ENCODE peak calls at places on chromosomes 5 and 9, in ten cellular contexts. One of them, this sample, is unnamed.

GRCh38 chr9:78439192-78439865 is 142.4 kb downstream of the PSAT1 start:
- DNase-seq in OCI-LY7: peak
- DNase-seq in endothelial cell: peak
- DNase-seq in AG04449: peak
- DNase-seq in B cell: peak
- DNase-seq in astrocyte: peak
- DNase-seq in type B pancreatic cell: peak
- DNase-seq in fibroblast of mammary gland: peak
- DNase-seq in cardiac muscle cell: peak
- DNase-seq in HL-60: peak
- DNase-seq in this sample: peak

GRCh38 chr9:20428976-20429375 is 193.3 kb downstream of the MLLT3 start:
- DNase-seq in OCI-LY7: no peak
- DNase-seq in endothelial cell: no peak
- DNase-seq in AG04449: no peak
- DNase-seq in B cell: no peak
- DNase-seq in astrocyte: no peak
- DNase-seq in type B pancreatic cell: no peak
- DNase-seq in fibroblast of mammary gland: no peak
- DNase-seq in cardiac muscle cell: no peak
- DNase-seq in HL-60: no peak
- DNase-seq in this sample: no peak

GRCh38 chr5:84202136-84202535 is 182.5 kb downstream of the EDIL3 start:
- DNase-seq in OCI-LY7: no peak
- DNase-seq in endothelial cell: no peak
- DNase-seq in AG04449: no peak
- DNase-seq in B cell: no peak
- DNase-seq in astrocyte: peak
- DNase-seq in type B pancreatic cell: no peak
- DNase-seq in fibroblast of mammary gland: no peak
- DNase-seq in cardiac muscle cell: no peak
- DNase-seq in HL-60: no peak
- DNase-seq in this sample: no peak

GRCh38 chr9:131728961-131729360 is 10.9 kb downstream of the RAPGEF1 start:
- DNase-seq in OCI-LY7: peak
- DNase-seq in endothelial cell: no peak
- DNase-seq in AG04449: no peak
- DNase-seq in B cell: peak
- DNase-seq in astrocyte: no peak
- DNase-seq in type B pancreatic cell: no peak
- DNase-seq in fibroblast of mammary gland: no peak
- DNase-seq in cardiac muscle cell: peak
- DNase-seq in HL-60: peak
- DNase-seq in this sample: peak

GRCh38 chr5:102523541-102524175 is 24.9 kb upstream of the SLCO6A1 start:
- DNase-seq in OCI-LY7: peak
- DNase-seq in endothelial cell: no peak
- DNase-seq in AG04449: no peak
- DNase-seq in B cell: no peak
- DNase-seq in astrocyte: no peak
- DNase-seq in type B pancreatic cell: no peak
- DNase-seq in fibroblast of mammary gland: no peak
- DNase-seq in cardiac muscle cell: no peak
- DNase-seq in HL-60: peak
- DNase-seq in this sample: no peak

GRCh38 chr9:21684831-21685362 is 117.5 kb upstream of the MTAP start:
- DNase-seq in OCI-LY7: no peak
- DNase-seq in endothelial cell: no peak
- DNase-seq in AG04449: no peak
- DNase-seq in B cell: no peak
- DNase-seq in astrocyte: peak
- DNase-seq in type B pancreatic cell: no peak
- DNase-seq in fibroblast of mammary gland: peak
- DNase-seq in cardiac muscle cell: no peak
- DNase-seq in HL-60: no peak
- DNase-seq in this sample: no peak

GRCh38 chr9:109455861-109456260 is 42.2 kb downstream of the PTPN3 start:
- DNase-seq in OCI-LY7: no peak
- DNase-seq in endothelial cell: no peak
- DNase-seq in AG04449: no peak
- DNase-seq in B cell: no peak
- DNase-seq in astrocyte: no peak
- DNase-seq in type B pancreatic cell: no peak
- DNase-seq in fibroblast of mammary gland: no peak
- DNase-seq in cardiac muscle cell: no peak
- DNase-seq in HL-60: no peak
- DNase-seq in this sample: no peak

GRCh38 chr5:41843456-41844112 is 26.6 kb downstream of the OXCT1 start:
- DNase-seq in OCI-LY7: peak
- DNase-seq in endothelial cell: peak
- DNase-seq in AG04449: peak
- DNase-seq in B cell: no peak
- DNase-seq in astrocyte: peak
- DNase-seq in type B pancreatic cell: no peak
- DNase-seq in fibroblast of mammary gland: peak
- DNase-seq in cardiac muscle cell: peak
- DNase-seq in HL-60: peak
- DNase-seq in this sample: no peak

GRCh38 chr9:125847735-125848134 is 100.6 kb downstream of the PBX3 start:
- DNase-seq in OCI-LY7: no peak
- DNase-seq in endothelial cell: no peak
- DNase-seq in AG04449: no peak
- DNase-seq in B cell: no peak
- DNase-seq in astrocyte: no peak
- DNase-seq in type B pancreatic cell: no peak
- DNase-seq in fibroblast of mammary gland: no peak
- DNase-seq in cardiac muscle cell: no peak
- DNase-seq in HL-60: no peak
- DNase-seq in this sample: no peak

GRCh38 chr9:132823370-132824144 is 54.5 kb downstream of the AK8 start:
- DNase-seq in OCI-LY7: peak
- DNase-seq in endothelial cell: no peak
- DNase-seq in AG04449: no peak
- DNase-seq in B cell: no peak
- DNase-seq in astrocyte: no peak
- DNase-seq in type B pancreatic cell: no peak
- DNase-seq in fibroblast of mammary gland: no peak
- DNase-seq in cardiac muscle cell: no peak
- DNase-seq in HL-60: no peak
- DNase-seq in this sample: no peak
- TF ChIP-seq CTCF in OCI-LY7: no peak
- TF ChIP-seq CTCF in endothelial cell: no peak
- TF ChIP-seq CTCF in AG04449: no peak
- TF ChIP-seq CTCF in B cell: no peak
- TF ChIP-seq CTCF in astrocyte: no peak
- TF ChIP-seq CTCF in type B pancreatic cell: no peak
- TF ChIP-seq CTCF in fibroblast of mammary gland: no peak
- TF ChIP-seq CTCF in cardiac muscle cell: no peak
- TF ChIP-seq CTCF in HL-60: no peak
- TF ChIP-seq CTCF in this sample: no peak

DNA sequence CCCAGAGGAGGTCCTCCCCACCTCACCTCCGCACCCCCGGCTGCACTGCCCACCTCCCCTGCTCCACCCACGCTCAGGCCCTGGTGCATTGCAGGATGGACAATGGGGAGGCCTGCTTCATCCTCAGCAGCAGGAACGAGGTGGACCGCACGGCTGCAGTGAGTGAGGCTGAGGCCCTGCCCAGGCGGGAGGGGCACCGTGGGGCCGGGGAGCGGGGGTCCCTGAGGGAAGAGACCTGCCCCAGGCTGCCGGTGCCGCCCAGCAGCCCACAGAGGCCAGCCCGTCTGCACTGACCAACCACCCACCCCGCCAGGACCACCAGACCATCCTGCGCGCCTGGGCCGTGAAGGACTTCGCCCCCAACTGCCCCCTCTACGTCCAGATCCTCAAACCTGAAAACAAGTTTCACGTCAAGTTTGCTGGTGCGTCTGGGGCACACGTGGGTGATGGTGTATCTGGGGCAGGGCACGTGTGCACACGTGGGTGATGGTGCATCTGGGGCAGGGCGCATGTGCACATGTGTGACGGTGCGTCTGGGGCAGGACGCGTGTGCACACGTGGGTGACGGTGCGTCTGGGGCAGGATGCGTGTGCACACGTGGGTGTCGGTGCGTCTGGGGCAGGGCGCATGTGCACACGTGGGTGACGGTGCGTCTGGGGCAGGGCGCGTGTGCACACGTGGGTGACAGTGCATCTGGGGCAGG is 66.7 kb downstream of the KCNT1 start:
- DNase-seq in OCI-LY7: no peak
- DNase-seq in endothelial cell: no peak
- DNase-seq in AG04449: no peak
- DNase-seq in B cell: no peak
- DNase-seq in astrocyte: no peak
- DNase-seq in type B pancreatic cell: no peak
- DNase-seq in fibroblast of mammary gland: no peak
- DNase-seq in cardiac muscle cell: no peak
- DNase-seq in HL-60: no peak
- DNase-seq in this sample: no peak
- TF ChIP-seq CTCF in OCI-LY7: no peak
- TF ChIP-seq CTCF in endothelial cell: no peak
- TF ChIP-seq CTCF in AG04449: no peak
- TF ChIP-seq CTCF in B cell: no peak
- TF ChIP-seq CTCF in astrocyte: no peak
- TF ChIP-seq CTCF in type B pancreatic cell: no peak
- TF ChIP-seq CTCF in fibroblast of mammary gland: no peak
- TF ChIP-seq CTCF in cardiac muscle cell: no peak
- TF ChIP-seq CTCF in HL-60: no peak
- TF ChIP-seq CTCF in this sample: no peak

DNA sequence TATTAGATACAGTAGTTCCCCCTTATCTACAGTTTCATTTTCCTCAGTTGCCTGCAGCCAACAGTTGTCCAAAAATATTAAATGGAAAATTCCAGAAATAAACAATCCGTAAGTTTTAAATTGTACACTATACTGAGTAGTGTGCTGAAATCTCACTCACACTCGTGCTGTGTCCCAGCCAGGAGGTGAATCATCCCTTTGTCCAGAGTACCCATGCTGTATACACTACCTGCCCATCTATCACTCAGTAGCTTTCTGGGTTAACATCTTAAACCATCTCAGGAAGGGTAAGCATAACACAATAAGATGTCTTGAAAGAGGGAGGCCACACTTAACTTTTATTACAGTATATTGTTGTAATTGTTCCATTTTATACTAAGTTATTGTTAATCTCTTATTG is 31.7 kb upstream of the DNAH5 start:
- DNase-seq in OCI-LY7: no peak
- DNase-seq in endothelial cell: no peak
- DNase-seq in AG04449: no peak
- DNase-seq in B cell: no peak
- DNase-seq in astrocyte: no peak
- DNase-seq in type B pancreatic cell: no peak
- DNase-seq in fibroblast of mammary gland: no peak
- DNase-seq in cardiac muscle cell: no peak
- DNase-seq in HL-60: no peak
- DNase-seq in this sample: no peak
- TF ChIP-seq CTCF in OCI-LY7: no peak
- TF ChIP-seq CTCF in endothelial cell: no peak
- TF ChIP-seq CTCF in AG04449: no peak
- TF ChIP-seq CTCF in B cell: no peak
- TF ChIP-seq CTCF in astrocyte: no peak
- TF ChIP-seq CTCF in type B pancreatic cell: no peak
- TF ChIP-seq CTCF in fibroblast of mammary gland: no peak
- TF ChIP-seq CTCF in cardiac muscle cell: no peak
- TF ChIP-seq CTCF in HL-60: no peak
- TF ChIP-seq CTCF in this sample: no peak

GRCh38 chr9:122950263-122950662 is 9.4 kb downstream of the RABGAP1 start:
- DNase-seq in OCI-LY7: no peak
- DNase-seq in endothelial cell: no peak
- DNase-seq in AG04449: no peak
- DNase-seq in B cell: no peak
- DNase-seq in astrocyte: no peak
- DNase-seq in type B pancreatic cell: no peak
- DNase-seq in fibroblast of mammary gland: no peak
- DNase-seq in cardiac muscle cell: no peak
- DNase-seq in HL-60: no peak
- DNase-seq in this sample: no peak
- TF ChIP-seq CTCF in OCI-LY7: no peak
- TF ChIP-seq CTCF in endothelial cell: no peak
- TF ChIP-seq CTCF in AG04449: no peak
- TF ChIP-seq CTCF in B cell: no peak
- TF ChIP-seq CTCF in astrocyte: no peak
- TF ChIP-seq CTCF in type B pancreatic cell: no peak
- TF ChIP-seq CTCF in fibroblast of mammary gland: no peak
- TF ChIP-seq CTCF in cardiac muscle cell: no peak
- TF ChIP-seq CTCF in HL-60: no peak
- TF ChIP-seq CTCF in this sample: no peak

GRCh38 chr5:151002250-151002649 is 18.1 kb upstream of the GPX3 start:
- DNase-seq in OCI-LY7: peak
- DNase-seq in endothelial cell: no peak
- DNase-seq in AG04449: no peak
- DNase-seq in B cell: no peak
- DNase-seq in astrocyte: peak
- DNase-seq in type B pancreatic cell: no peak
- DNase-seq in fibroblast of mammary gland: peak
- DNase-seq in cardiac muscle cell: peak
- DNase-seq in HL-60: no peak
- DNase-seq in this sample: no peak
- TF ChIP-seq CTCF in OCI-LY7: peak
- TF ChIP-seq CTCF in endothelial cell: no peak
- TF ChIP-seq CTCF in AG04449: peak
- TF ChIP-seq CTCF in B cell: no peak
- TF ChIP-seq CTCF in astrocyte: peak
- TF ChIP-seq CTCF in type B pancreatic cell: peak
- TF ChIP-seq CTCF in fibroblast of mammary gland: peak
- TF ChIP-seq CTCF in cardiac muscle cell: peak
- TF ChIP-seq CTCF in HL-60: no peak
- TF ChIP-seq CTCF in this sample: no peak

GRCh38 chr5:134851307-134851923 is 5.6 kb downstream of the C5orf24 start:
- DNase-seq in OCI-LY7: peak
- DNase-seq in endothelial cell: no peak
- DNase-seq in AG04449: no peak
- DNase-seq in B cell: no peak
- DNase-seq in astrocyte: peak
- DNase-seq in type B pancreatic cell: no peak
- DNase-seq in fibroblast of mammary gland: peak
- DNase-seq in cardiac muscle cell: no peak
- DNase-seq in HL-60: peak
- DNase-seq in this sample: no peak

DNA sequence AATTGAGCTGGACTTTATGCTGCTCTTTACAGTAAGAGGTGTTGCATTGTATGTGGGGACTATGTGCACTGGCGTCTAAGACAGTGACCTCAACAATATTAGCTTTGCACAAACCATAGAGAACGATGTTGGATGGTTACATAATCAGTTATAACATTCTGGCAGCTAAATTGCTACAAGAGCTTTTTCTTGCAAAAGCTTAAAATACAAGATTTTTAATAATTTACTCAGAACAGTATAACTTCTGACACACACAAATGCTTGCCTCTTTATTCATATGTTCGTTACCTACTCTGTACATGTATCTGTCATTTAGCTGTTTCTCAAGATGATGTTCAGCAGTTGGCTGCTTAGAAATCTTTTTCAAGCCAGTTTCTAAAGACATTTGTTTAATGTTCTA is 11.6 kb downstream of the C5orf24 start:
- DNase-seq in OCI-LY7: no peak
- DNase-seq in endothelial cell: no peak
- DNase-seq in AG04449: no peak
- DNase-seq in B cell: no peak
- DNase-seq in astrocyte: no peak
- DNase-seq in type B pancreatic cell: no peak
- DNase-seq in fibroblast of mammary gland: no peak
- DNase-seq in cardiac muscle cell: no peak
- DNase-seq in HL-60: no peak
- DNase-seq in this sample: no peak
- TF ChIP-seq CTCF in OCI-LY7: no peak
- TF ChIP-seq CTCF in endothelial cell: no peak
- TF ChIP-seq CTCF in AG04449: no peak
- TF ChIP-seq CTCF in B cell: no peak
- TF ChIP-seq CTCF in astrocyte: no peak
- TF ChIP-seq CTCF in type B pancreatic cell: no peak
- TF ChIP-seq CTCF in fibroblast of mammary gland: no peak
- TF ChIP-seq CTCF in cardiac muscle cell: no peak
- TF ChIP-seq CTCF in HL-60: no peak
- TF ChIP-seq CTCF in this sample: no peak

GRCh38 chr9:104276709-104277245 is 182.7 kb downstream of the SMC2 start:
- DNase-seq in OCI-LY7: no peak
- DNase-seq in endothelial cell: no peak
- DNase-seq in AG04449: no peak
- DNase-seq in B cell: no peak
- DNase-seq in astrocyte: peak
- DNase-seq in type B pancreatic cell: no peak
- DNase-seq in fibroblast of mammary gland: peak
- DNase-seq in cardiac muscle cell: no peak
- DNase-seq in HL-60: no peak
- DNase-seq in this sample: no peak
- TF ChIP-seq CTCF in OCI-LY7: no peak
- TF ChIP-seq CTCF in endothelial cell: no peak
- TF ChIP-seq CTCF in AG04449: no peak
- TF ChIP-seq CTCF in B cell: no peak
- TF ChIP-seq CTCF in astrocyte: no peak
- TF ChIP-seq CTCF in type B pancreatic cell: no peak
- TF ChIP-seq CTCF in fibroblast of mammary gland: no peak
- TF ChIP-seq CTCF in cardiac muscle cell: no peak
- TF ChIP-seq CTCF in HL-60: no peak
- TF ChIP-seq CTCF in this sample: no peak

This sample was measured in natural killer cell.